ENCODE peak calls at places on chromosomes 16 and 17, in ten cellular contexts. One of them, this sample, is unnamed.

GRCh38 chr16:54152362-54153239 is 134.0 kb downstream of the IRX3 start:
- DNase-seq in GM13976: no peak
- DNase-seq in PC-9: no peak
- DNase-seq in BE2C: no peak
- DNase-seq in nephron progenitor cell: no peak
- DNase-seq in transverse colon: no peak
- DNase-seq in colonic mucosa: no peak
- DNase-seq in Peyer's patch: no peak
- DNase-seq in epithelial cell of esophagus: peak
- DNase-seq in AG04449: no peak
- DNase-seq in this sample: no peak

GRCh38 chr17:83026311-83026811 is 53.0 kb upstream of the METRNL start:
- DNase-seq in GM13976: no peak
- DNase-seq in PC-9: no peak
- DNase-seq in BE2C: no peak
- DNase-seq in nephron progenitor cell: no peak
- DNase-seq in transverse colon: no peak
- DNase-seq in colonic mucosa: peak
- DNase-seq in Peyer's patch: no peak
- DNase-seq in epithelial cell of esophagus: no peak
- DNase-seq in AG04449: no peak
- DNase-seq in this sample: no peak

GRCh38 chr17:73533801-73534574 is 110.3 kb downstream of the SDK2 start:
- DNase-seq in GM13976: no peak
- DNase-seq in PC-9: no peak
- DNase-seq in BE2C: no peak
- DNase-seq in nephron progenitor cell: no peak
- DNase-seq in transverse colon: no peak
- DNase-seq in colonic mucosa: no peak
- DNase-seq in Peyer's patch: no peak
- DNase-seq in epithelial cell of esophagus: no peak
- DNase-seq in AG04449: no peak
- DNase-seq in this sample: no peak

GRCh38 chr16:19497181-19497580 is 24.7 kb downstream of the GDE1 start:
- DNase-seq in GM13976: no peak
- DNase-seq in PC-9: no peak
- DNase-seq in BE2C: no peak
- DNase-seq in nephron progenitor cell: no peak
- DNase-seq in transverse colon: no peak
- DNase-seq in colonic mucosa: no peak
- DNase-seq in Peyer's patch: no peak
- DNase-seq in epithelial cell of esophagus: no peak
- DNase-seq in AG04449: no peak
- DNase-seq in this sample: no peak

GRCh38 chr17:35094902-35095301 is 24.8 kb downstream of the RAD51D start:
- DNase-seq in GM13976: no peak
- DNase-seq in PC-9: peak
- DNase-seq in BE2C: no peak
- DNase-seq in nephron progenitor cell: no peak
- DNase-seq in transverse colon: no peak
- DNase-seq in colonic mucosa: no peak
- DNase-seq in Peyer's patch: no peak
- DNase-seq in epithelial cell of esophagus: peak
- DNase-seq in AG04449: peak
- DNase-seq in this sample: no peak

GRCh38 chr17:82932146-82933005 is 92.6 kb upstream of the ZNF750 start:
- DNase-seq in GM13976: no peak
- DNase-seq in PC-9: no peak
- DNase-seq in BE2C: no peak
- DNase-seq in nephron progenitor cell: no peak
- DNase-seq in transverse colon: no peak
- DNase-seq in colonic mucosa: no peak
- DNase-seq in Peyer's patch: peak
- DNase-seq in epithelial cell of esophagus: peak
- DNase-seq in AG04449: no peak
- DNase-seq in this sample: no peak

GRCh38 chr16:75580-76501 is 2.2 kb upstream of the MPG start:
- DNase-seq in GM13976: no peak
- DNase-seq in PC-9: no peak
- DNase-seq in BE2C: no peak
- DNase-seq in nephron progenitor cell: peak
- DNase-seq in transverse colon: peak
- DNase-seq in colonic mucosa: peak
- DNase-seq in Peyer's patch: peak
- DNase-seq in epithelial cell of esophagus: peak
- DNase-seq in AG04449: no peak
- DNase-seq in this sample: no peak

GRCh38 chr17:38711792-38712571 is 6.9 kb downstream of the MLLT6 start:
- DNase-seq in GM13976: no peak
- DNase-seq in PC-9: no peak
- DNase-seq in BE2C: no peak
- DNase-seq in nephron progenitor cell: no peak
- DNase-seq in transverse colon: no peak
- DNase-seq in colonic mucosa: no peak
- DNase-seq in Peyer's patch: no peak
- DNase-seq in epithelial cell of esophagus: no peak
- DNase-seq in AG04449: no peak
- DNase-seq in this sample: no peak

GRCh38 chr16:77781091-77781490 is 7.3 kb upstream of the VAT1L start:
- DNase-seq in GM13976: no peak
- DNase-seq in PC-9: no peak
- DNase-seq in BE2C: no peak
- DNase-seq in nephron progenitor cell: no peak
- DNase-seq in transverse colon: no peak
- DNase-seq in colonic mucosa: no peak
- DNase-seq in Peyer's patch: no peak
- DNase-seq in epithelial cell of esophagus: no peak
- DNase-seq in AG04449: no peak
- DNase-seq in this sample: no peak

GRCh38 chr16:77785365-77785764 is 3.0 kb upstream of the VAT1L start:
- DNase-seq in GM13976: no peak
- DNase-seq in PC-9: no peak
- DNase-seq in BE2C: no peak
- DNase-seq in nephron progenitor cell: no peak
- DNase-seq in transverse colon: no peak
- DNase-seq in colonic mucosa: no peak
- DNase-seq in Peyer's patch: no peak
- DNase-seq in epithelial cell of esophagus: no peak
- DNase-seq in AG04449: no peak
- DNase-seq in this sample: no peak

GRCh38 chr16:77784441-77785356 is 3.7 kb upstream of the VAT1L start:
- DNase-seq in GM13976: peak
- DNase-seq in PC-9: no peak
- DNase-seq in BE2C: no peak
- DNase-seq in nephron progenitor cell: no peak
- DNase-seq in transverse colon: no peak
- DNase-seq in colonic mucosa: no peak
- DNase-seq in Peyer's patch: no peak
- DNase-seq in epithelial cell of esophagus: peak
- DNase-seq in AG04449: no peak
- DNase-seq in this sample: no peak

GRCh38 chr16:77780378-77780837 is 8.0 kb upstream of the VAT1L start:
- DNase-seq in GM13976: no peak
- DNase-seq in PC-9: no peak
- DNase-seq in BE2C: no peak
- DNase-seq in nephron progenitor cell: no peak
- DNase-seq in transverse colon: no peak
- DNase-seq in colonic mucosa: no peak
- DNase-seq in Peyer's patch: no peak
- DNase-seq in epithelial cell of esophagus: peak
- DNase-seq in AG04449: peak
- DNase-seq in this sample: no peak

DNA sequence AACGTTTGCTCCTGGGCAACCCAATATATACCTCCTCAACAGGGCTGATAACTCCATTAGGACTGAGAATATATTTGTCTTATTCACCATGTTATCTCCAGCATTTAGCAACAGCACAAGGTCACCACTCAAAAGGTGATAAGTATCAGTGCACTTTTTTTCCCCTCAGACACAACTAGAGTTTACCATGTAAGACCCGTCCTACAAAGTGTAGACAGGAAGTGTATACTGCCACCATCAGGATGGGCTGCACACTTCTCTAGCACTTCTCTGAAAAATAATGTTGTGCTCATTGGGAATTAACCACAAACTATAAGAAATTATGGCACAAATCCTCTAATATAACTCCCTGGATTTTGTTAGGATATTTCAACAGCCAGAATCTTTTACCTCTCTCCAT is 5.7 kb upstream of the VAT1L start:
- DNase-seq in GM13976: peak
- DNase-seq in PC-9: no peak
- DNase-seq in BE2C: no peak
- DNase-seq in nephron progenitor cell: no peak
- DNase-seq in transverse colon: no peak
- DNase-seq in colonic mucosa: no peak
- DNase-seq in Peyer's patch: no peak
- DNase-seq in epithelial cell of esophagus: peak
- DNase-seq in AG04449: no peak
- DNase-seq in this sample: no peak
- TF ChIP-seq CTCF in GM13976: peak
- TF ChIP-seq CTCF in PC-9: no peak
- TF ChIP-seq CTCF in BE2C: peak
- TF ChIP-seq CTCF in nephron progenitor cell: no peak
- TF ChIP-seq CTCF in transverse colon: no peak
- TF ChIP-seq CTCF in colonic mucosa: no peak
- TF ChIP-seq CTCF in Peyer's patch: no peak
- TF ChIP-seq CTCF in epithelial cell of esophagus: peak
- TF ChIP-seq CTCF in AG04449: peak
- TF ChIP-seq CTCF in this sample: no peak

GRCh38 chr17:31283841-31284240 is 13.2 kb downstream of the OMG start:
- DNase-seq in GM13976: no peak
- DNase-seq in PC-9: no peak
- DNase-seq in BE2C: no peak
- DNase-seq in nephron progenitor cell: no peak
- DNase-seq in transverse colon: no peak
- DNase-seq in colonic mucosa: no peak
- DNase-seq in Peyer's patch: no peak
- DNase-seq in epithelial cell of esophagus: no peak
- DNase-seq in AG04449: no peak
- DNase-seq in this sample: no peak

GRCh38 chr17:31289790-31290189 is 7.2 kb downstream of the OMG start:
- DNase-seq in GM13976: no peak
- DNase-seq in PC-9: no peak
- DNase-seq in BE2C: no peak
- DNase-seq in nephron progenitor cell: no peak
- DNase-seq in transverse colon: no peak
- DNase-seq in colonic mucosa: no peak
- DNase-seq in Peyer's patch: no peak
- DNase-seq in epithelial cell of esophagus: no peak
- DNase-seq in AG04449: no peak
- DNase-seq in this sample: no peak

GRCh38 chr17:31291820-31292219 is 5.2 kb downstream of the OMG start:
- DNase-seq in GM13976: no peak
- DNase-seq in PC-9: no peak
- DNase-seq in BE2C: no peak
- DNase-seq in nephron progenitor cell: no peak
- DNase-seq in transverse colon: no peak
- DNase-seq in colonic mucosa: no peak
- DNase-seq in Peyer's patch: no peak
- DNase-seq in epithelial cell of esophagus: no peak
- DNase-seq in AG04449: no peak
- DNase-seq in this sample: no peak

GRCh38 chr17:31281061-31281460 is 16.0 kb downstream of the OMG start:
- DNase-seq in GM13976: no peak
- DNase-seq in PC-9: no peak
- DNase-seq in BE2C: no peak
- DNase-seq in nephron progenitor cell: no peak
- DNase-seq in transverse colon: no peak
- DNase-seq in colonic mucosa: no peak
- DNase-seq in Peyer's patch: no peak
- DNase-seq in epithelial cell of esophagus: no peak
- DNase-seq in AG04449: no peak
- DNase-seq in this sample: no peak

GRCh38 chr17:31286587-31286986 is 10.5 kb downstream of the OMG start:
- DNase-seq in GM13976: no peak
- DNase-seq in PC-9: no peak
- DNase-seq in BE2C: no peak
- DNase-seq in nephron progenitor cell: no peak
- DNase-seq in transverse colon: no peak
- DNase-seq in colonic mucosa: no peak
- DNase-seq in Peyer's patch: no peak
- DNase-seq in epithelial cell of esophagus: no peak
- DNase-seq in AG04449: no peak
- DNase-seq in this sample: no peak
- TF ChIP-seq CTCF in GM13976: no peak
- TF ChIP-seq CTCF in PC-9: no peak
- TF ChIP-seq CTCF in BE2C: no peak
- TF ChIP-seq CTCF in nephron progenitor cell: no peak
- TF ChIP-seq CTCF in transverse colon: no peak
- TF ChIP-seq CTCF in colonic mucosa: no peak
- TF ChIP-seq CTCF in Peyer's patch: no peak
- TF ChIP-seq CTCF in epithelial cell of esophagus: no peak
- TF ChIP-seq CTCF in AG04449: no peak
- TF ChIP-seq CTCF in this sample: no peak

DNA sequence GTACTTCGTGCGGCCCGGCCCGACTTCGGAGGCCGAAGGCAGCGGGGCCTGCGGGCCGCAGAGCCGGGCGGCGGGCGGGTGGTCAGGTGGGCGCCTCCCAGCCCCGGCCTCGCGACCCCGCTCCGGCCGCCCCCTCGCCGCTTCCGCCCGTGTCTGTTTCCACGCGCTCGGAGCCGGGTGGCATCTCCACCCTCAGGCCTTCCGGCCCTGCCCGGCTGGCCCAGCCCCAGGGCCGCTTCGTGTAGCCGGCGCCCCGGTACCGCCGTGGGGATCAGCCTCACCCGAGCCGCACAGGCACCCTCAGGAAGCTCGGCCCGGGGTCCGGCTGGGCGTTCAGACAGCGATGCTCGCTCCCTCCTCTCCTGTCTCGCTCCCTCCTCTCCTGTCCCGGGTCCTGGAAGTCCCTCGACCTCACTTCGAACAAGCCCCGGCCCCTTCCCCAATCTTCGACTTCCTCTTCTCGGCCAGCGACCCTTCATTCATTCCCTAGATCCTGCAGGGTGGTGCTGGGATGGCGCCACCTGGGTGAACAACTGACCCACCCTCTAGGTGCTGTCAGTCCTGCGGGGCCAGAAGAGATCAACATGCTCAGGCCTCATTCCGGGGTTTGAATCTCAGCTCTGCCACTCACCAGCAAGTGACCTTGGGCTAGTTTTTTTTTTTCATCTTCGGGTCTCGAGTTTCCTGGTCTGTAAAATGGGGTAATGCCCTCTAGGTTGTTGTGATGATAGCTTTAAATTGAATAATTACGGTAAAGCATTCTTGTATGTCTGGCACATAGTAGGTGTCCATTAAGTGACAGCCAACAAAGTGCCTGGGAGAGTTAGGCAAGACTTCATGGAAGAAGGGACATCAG is 611 bp downstream of the VPS4A start:
- DNase-seq in GM13976: peak
- DNase-seq in PC-9: peak
- DNase-seq in BE2C: peak
- DNase-seq in nephron progenitor cell: no peak
- DNase-seq in transverse colon: peak
- DNase-seq in colonic mucosa: peak
- DNase-seq in Peyer's patch: peak
- DNase-seq in epithelial cell of esophagus: peak
- DNase-seq in AG04449: no peak
- DNase-seq in this sample: no peak
- TF ChIP-seq CTCF in GM13976: no peak
- TF ChIP-seq CTCF in PC-9: no peak
- TF ChIP-seq CTCF in BE2C: peak
- TF ChIP-seq CTCF in nephron progenitor cell: no peak
- TF ChIP-seq CTCF in transverse colon: no peak
- TF ChIP-seq CTCF in colonic mucosa: no peak
- TF ChIP-seq CTCF in Peyer's patch: no peak
- TF ChIP-seq CTCF in epithelial cell of esophagus: peak
- TF ChIP-seq CTCF in AG04449: no peak
- TF ChIP-seq CTCF in this sample: no peak

GRCh38 chr17:78977992-78978973 is 1.4 kb downstream of the LGALS3BP start:
- DNase-seq in GM13976: no peak
- DNase-seq in PC-9: no peak
- DNase-seq in BE2C: no peak
- DNase-seq in nephron progenitor cell: no peak
- DNase-seq in transverse colon: no peak
- DNase-seq in colonic mucosa: no peak
- DNase-seq in Peyer's patch: no peak
- DNase-seq in epithelial cell of esophagus: no peak
- DNase-seq in AG04449: no peak
- DNase-seq in this sample: no peak
- TF ChIP-seq CTCF in GM13976: no peak
- TF ChIP-seq CTCF in PC-9: no peak
- TF ChIP-seq CTCF in BE2C: peak
- TF ChIP-seq CTCF in nephron progenitor cell: no peak
- TF ChIP-seq CTCF in transverse colon: peak
- TF ChIP-seq CTCF in colonic mucosa: no peak
- TF ChIP-seq CTCF in Peyer's patch: no peak
- TF ChIP-seq CTCF in epithelial cell of esophagus: no peak
- TF ChIP-seq CTCF in AG04449: no peak
- TF ChIP-seq CTCF in this sample: no peak

This sample was measured in osteocyte.